ENCODE peak calls at places on chromosomes 3 and 15, in six cellular contexts. A, S, R, Q, D and W are unnamed samples.

GRCh38 chr3:33658971-33659848 is 58.8 kb downstream of the CLASP2 start:
- DNase-seq in A (peak), S (peak), R (peak), Q (peak), D (peak), W (peak)

GRCh38 chr3:13728487-13728886 is 151.4 kb downstream of the WNT7A start:
- DNase-seq in A (no peak), S (no peak), R (no peak), Q (no peak), D (no peak), W (peak)

GRCh38 chr15:66581972-66582537 is 16.3 kb upstream of the LCTL start:
- DNase-seq in A (no peak), S (peak), R (no peak), Q (peak), D (no peak), W (no peak)

GRCh38 chr3:120648290-120648689 is 33.7 kb downstream of the HGD start:
- DNase-seq in A (no peak), S (no peak), R (no peak), Q (peak), D (no peak), W (no peak)

GRCh38 chr3:124985358-124985757 is 50.8 kb upstream of the MUC13 start:
- DNase-seq in A (no peak), S (peak), R (no peak), Q (peak), D (peak), W (no peak)

GRCh38 chr3:180176059-180176458 is 139.3 kb upstream of the PEX5L start:
- DNase-seq in A (no peak), S (no peak), R (no peak), Q (no peak), D (no peak), W (no peak)

GRCh38 chr15:99486371-99487336 is 79.1 kb upstream of the MEF2A start:
- DNase-seq in A (no peak), S (peak), R (peak), Q (peak), D (no peak), W (peak)

GRCh38 chr3:83403927-83404326 is 1554.9 kb upstream of the CADM2 start:
- DNase-seq in A (no peak), S (no peak), R (no peak), Q (no peak), D (no peak), W (no peak)

GRCh38 chr3:173876476-173876875 is 478.9 kb downstream of the NLGN1 start:
- DNase-seq in A (no peak), S (peak), R (no peak), Q (no peak), D (no peak), W (no peak)

GRCh38 chr3:65371053-65371452 is 667.7 kb downstream of the MAGI1 start:
- DNase-seq in A (no peak), S (no peak), R (no peak), Q (no peak), D (no peak), W (no peak)

DNA sequence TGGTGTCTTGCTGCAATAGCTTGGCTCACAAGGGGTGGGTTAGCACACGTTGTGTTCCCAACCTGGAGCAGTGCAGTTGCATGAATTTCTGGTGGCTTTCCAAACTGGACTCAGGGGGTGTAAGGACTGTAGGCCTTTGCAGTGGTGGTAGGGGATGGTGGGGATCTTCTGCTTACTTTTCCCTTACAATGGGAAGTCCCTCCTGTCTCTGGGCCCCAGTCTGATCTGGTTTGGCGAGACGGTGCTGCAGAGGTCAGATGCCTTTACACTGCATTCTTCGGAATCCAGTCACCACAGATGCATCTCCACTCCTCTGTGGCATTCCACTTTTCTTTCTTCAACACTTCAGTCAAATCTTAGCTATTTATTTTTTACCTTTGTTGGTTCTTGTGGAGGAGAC is 132.1 kb downstream of the DOCK3 start:
- DNase-seq in A (peak), S (no peak), R (no peak), Q (no peak), D (peak), W (peak)
- H4K91ac ChIP-seq in A (peak), S (no peak), R (no peak), Q (no peak), D (peak), W (no peak)

GRCh38 chr15:75356539-75356938 is 9.7 kb downstream of the NEIL1 start:
- DNase-seq in A (no peak), S (no peak), R (no peak), Q (no peak), D (no peak), W (no peak)
- H3K9ac ChIP-seq in A (no peak), S (no peak), R (no peak), Q (no peak), D (no peak), W (no peak)

DNA sequence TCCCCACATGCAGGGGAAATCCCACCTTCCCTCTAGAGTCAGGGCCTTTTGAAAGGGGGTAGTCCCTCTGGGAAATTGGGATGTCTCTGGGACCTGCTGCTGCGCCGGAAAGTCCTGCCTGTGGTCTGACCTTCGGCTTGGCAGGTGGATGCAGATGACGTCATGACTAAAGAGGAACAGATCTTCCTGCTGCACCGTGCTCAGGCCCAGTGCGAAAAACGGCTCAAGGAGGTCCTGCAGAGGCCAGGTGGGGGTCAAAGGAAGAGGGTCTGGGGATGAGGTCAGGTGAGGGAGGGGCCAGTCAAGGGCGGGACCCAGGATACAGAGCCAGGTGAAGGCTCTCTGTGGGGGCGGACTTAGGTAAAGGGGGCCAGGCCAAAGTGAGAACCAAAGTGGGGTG is 16.2 kb downstream of the PTH1R start:
- DNase-seq in A (no peak), S (no peak), R (no peak), Q (no peak), D (no peak), W (no peak)
- H4K91ac ChIP-seq in A (no peak), S (no peak), R (no peak), Q (no peak), D (no peak), W (no peak)

GRCh38 chr3:195822131-195822696 is 10.5 kb upstream of the MUC4 start:
- DNase-seq in A (no peak), S (no peak), R (no peak), Q (no peak), D (peak), W (no peak)
- H3K9ac ChIP-seq in A (no peak), S (no peak), R (no peak), Q (no peak), D (no peak), W (no peak)

GRCh38 chr15:77430652-77431051 is 10.0 kb downstream of the HMG20A start:
- DNase-seq in A (no peak), S (no peak), R (no peak), Q (no peak), D (no peak), W (no peak)

GRCh38 chr15:77430213-77430612 is 9.5 kb downstream of the HMG20A start:
- DNase-seq in A (no peak), S (no peak), R (no peak), Q (no peak), D (no peak), W (no peak)

GRCh38 chr15:77425104-77425503 is 4.4 kb downstream of the HMG20A start:
- DNase-seq in A (no peak), S (no peak), R (no peak), Q (no peak), D (no peak), W (no peak)

GRCh38 chr15:77426871-77427270 is 6.2 kb downstream of the HMG20A start:
- DNase-seq in A (no peak), S (no peak), R (no peak), Q (no peak), D (no peak), W (no peak)

GRCh38 chr15:77426377-77426776 is 5.7 kb downstream of the HMG20A start:
- DNase-seq in A (no peak), S (no peak), R (no peak), Q (no peak), D (no peak), W (no peak)
- H4K91ac ChIP-seq in A (no peak), S (no peak), R (no peak), Q (no peak), D (no peak), W (no peak)

DNA sequence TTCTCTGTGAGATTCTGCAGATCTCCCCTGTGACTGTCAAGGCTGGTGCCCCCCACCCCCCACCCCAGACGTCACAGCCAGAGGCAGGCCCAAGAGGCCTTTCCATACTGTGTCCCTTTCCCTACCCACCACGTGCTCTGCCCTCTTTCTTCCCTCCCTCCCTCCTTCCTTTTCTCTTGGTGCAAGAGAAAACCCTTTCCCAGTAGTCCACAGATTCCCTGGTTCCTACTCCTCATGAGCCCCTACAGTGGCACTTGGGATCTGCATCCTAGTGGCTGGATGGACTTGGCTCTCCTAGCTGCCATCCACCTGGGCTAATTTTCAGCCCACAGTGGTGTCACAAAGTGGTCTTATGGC is 35.1 kb downstream of the KLF13 start:
- DNase-seq in A (no peak), S (no peak), R (no peak), Q (no peak), D (no peak), W (no peak)
- H3K9ac ChIP-seq in A (no peak), S (no peak), R (no peak), Q (no peak), D (no peak), W (no peak)